ENCODE peak calls at places on chromosomes 12 and 14, in five cellular contexts. T is CD14-positive monocyte, R is HT-29, G is anterior cingulate cortex, L is HCT116. B is an unnamed sample.

GRCh38 chr14:68458840-68459469 is 333.9 kb downstream of the ZFP36L1 start:
- DNase-seq in G (peak; percentile 40), T (no peak), R (peak; percentile 90), L (no peak), B (peak; percentile 64)

GRCh38 chr14:70289138-70289537 is 70.3 kb downstream of the COX16 start:
- DNase-seq in T (no peak), G (no peak), R (no peak), L (no peak), B (no peak)

GRCh38 chr14:76591270-76591669 is 170.0 kb upstream of the VASH1 start:
- DNase-seq in R (no peak), T (no peak), G (peak; percentile 49), L (no peak), B (no peak)

GRCh38 chr12:83128529-83128928 is 441.8 kb downstream of the TMTC2 start:
- DNase-seq in R (no peak), L (no peak), T (no peak), G (no peak), B (no peak)

GRCh38 chr14:105890474-105891220 is 364.3 kb downstream of the TMEM121 start:
- DNase-seq in G (no peak), L (no peak), R (no peak), T (peak; percentile 43), B (no peak)

GRCh38 chr12:92107621-92108131 is 38.0 kb downstream of the BTG1 start:
- DNase-seq in G (no peak), R (no peak), T (no peak), L (no peak), B (no peak)

GRCh38 chr12:47938594-47938993 is 24.8 kb upstream of the TMEM106C start:
- DNase-seq in T (no peak), L (no peak), G (no peak), R (no peak), B (no peak)

GRCh38 chr14:104545151-104545931 is 34.2 kb upstream of the C14orf180 start:
- DNase-seq in R (no peak), T (no peak), G (peak; percentile 84), L (no peak), B (no peak)

GRCh38 chr12:51269174-51270066 is 795 bp downstream of the SMAGP start:
- DNase-seq in R (peak; percentile 86), T (no peak), G (no peak), L (no peak), B (no peak)

GRCh38 chr14:59483360-59483759 is 848 bp downstream of the L3HYPDH start:
- DNase-seq in L (peak; percentile 2), G (no peak), T (no peak), R (peak; percentile 38), B (no peak)

GRCh38 chr12:116222358-116222757 is 55.1 kb downstream of the MED13L start:
- DNase-seq in T (peak; percentile 49), R (peak; percentile 36), G (no peak), L (peak; percentile 85), B (peak; percentile 62)

GRCh38 chr14:84963518-84963917 is 566.4 kb upstream of the FLRT2 start:
- DNase-seq in G (no peak), R (no peak), T (no peak), L (no peak), B (no peak)

GRCh38 chr12:92411687-92412086 is 266.0 kb upstream of the BTG1 start:
- DNase-seq in L (no peak), T (no peak), G (no peak), R (no peak), B (peak; percentile 46)

GRCh38 chr12:71639341-71639760 is 24.3 kb downstream of the ZFC3H1 start:
- DNase-seq in R (no peak), T (no peak), G (no peak), L (no peak), B (no peak)